ENCODE peak calls at places on chromosomes 11 and 22, in four cellular contexts. T is HL-60, J is K562, P is GM12878. Q is an unnamed sample.

GRCh38 chr11:70420008-70420464 is 21.7 kb downstream of the CTTN start:
- DNase-seq in T (no peak), J (peak; percentile 98), P (no peak), Q (no peak)

GRCh38 chr11:92969634-92970347 is at the start of gene MTNR1B:
- DNase-seq in T (no peak), J (no peak), P (no peak), Q (no peak)

GRCh38 chr11:10116588-10116987 is 177.4 kb downstream of the SBF2 start:
- DNase-seq in T (no peak), J (peak; percentile 1), P (no peak), Q (no peak)

GRCh38 chr11:77136074-77136473 is 8.0 kb downstream of the MYO7A start:
- DNase-seq in T (no peak), J (no peak), P (no peak), Q (no peak)

GRCh38 chr22:44719586-44720368 is 17.8 kb downstream of the PRR5 start:
- DNase-seq in T (no peak), J (no peak), P (no peak), Q (no peak)

GRCh38 chr22:40036591-40037225 is 42.0 kb downstream of the FAM83F start:
- DNase-seq in T (peak; percentile 47), J (peak; percentile 81), P (no peak), Q (peak; percentile 54)

GRCh38 chr11:69640995-69641581 is at the start of gene CCND1:
- DNase-seq in T (peak; percentile 33), J (peak; percentile 76), P (no peak), Q (no peak)

GRCh38 chr22:33210129-33210784 is 152.1 kb upstream of the SYN3 start:
- DNase-seq in T (no peak), J (peak; percentile 41), P (no peak), Q (peak; percentile 57)

GRCh38 chr11:131370090-131370751 is at the start of gene NTM:
- DNase-seq in T (no peak), J (no peak), P (no peak), Q (no peak)

GRCh38 chr22:27175444-27175843 is 518.1 kb downstream of the MIAT start:
- DNase-seq in T (no peak), J (no peak), P (no peak), Q (no peak)

GRCh38 chr22:31567702-31568101 is 71.4 kb downstream of the SFI1 start:
- DNase-seq in T (no peak), J (no peak), P (no peak), Q (no peak)

GRCh38 chr11:43986881-43987280 is 44.4 kb downstream of the C11orf96 start:
- DNase-seq in T (no peak), J (no peak), P (no peak), Q (no peak)

GRCh38 chr11:87722756-87723599 is 452.3 kb downstream of the RAB38 start:
- DNase-seq in T (no peak), J (peak; percentile 16), P (no peak), Q (no peak)

GRCh38 chr11:47109051-47109791 is 67.5 kb downstream of the ARFGAP2 start:
- DNase-seq in T (no peak), J (no peak), P (no peak), Q (no peak)

GRCh38 chr11:75896843-75897419 is 81.9 kb downstream of the UVRAG start:
- DNase-seq in T (no peak), J (peak; percentile 42), P (no peak), Q (no peak)

GRCh38 chr11:76649964-76650363 is 20.6 kb downstream of the LRRC32 start:
- DNase-seq in T (no peak), J (no peak), P (no peak), Q (no peak)

GRCh38 chr11:119460130-119460529 is 37.2 kb upstream of the THY1 start:
- DNase-seq in T (no peak), J (no peak), P (no peak), Q (no peak)

GRCh38 chr11:134488913-134489312 is 76.9 kb upstream of the B3GAT1 start:
- DNase-seq in T (no peak), J (no peak), P (no peak), Q (no peak)

GRCh38 chr11:35134403-35135126 is 4.4 kb upstream of the CD44 start:
- DNase-seq in T (no peak), J (no peak), P (no peak), Q (no peak)

GRCh38 chr22:47296405-47297260 is 534.2 kb downstream of the TBC1D22A start:
- DNase-seq in T (no peak), J (peak; percentile 22), P (no peak), Q (no peak)

GRCh38 chr11:119592642-119593041 is 136.4 kb downstream of the NECTIN1 start:
- DNase-seq in T (no peak), J (no peak), P (no peak), Q (no peak)

GRCh38 chr22:43094085-43094484 is 4.9 kb upstream of the TTLL1 start:
- DNase-seq in T (peak; percentile 50), J (no peak), P (no peak), Q (no peak)

GRCh38 chr11:34644669-34645406 is 23.9 kb downstream of the EHF start:
- DNase-seq in T (no peak), J (no peak), P (no peak), Q (no peak)

GRCh38 chr11:35579557-35580396 is 38.5 kb upstream of the FJX1 start:
- DNase-seq in T (peak; percentile 40), J (peak; percentile 49), P (no peak), Q (no peak)

GRCh38 chr11:101456812-101457211 is 127.0 kb downstream of the TRPC6 start:
- DNase-seq in T (no peak), J (no peak), P (no peak), Q (no peak)

GRCh38 chr22:38490915-38491314 is 15.2 kb downstream of the DDX17 start:
- DNase-seq in T (no peak), J (no peak), P (no peak), Q (no peak)

GRCh38 chr11:911031-911889 is 650 bp upstream of the CHID1 start:
- DNase-seq in T (no peak), J (peak; percentile 69), P (no peak), Q (no peak)
- TF ChIP-seq POLR2AphosphoS5 in T (peak; percentile 44), J (peak; percentile 41), P (peak; percentile 50), Q (peak; percentile 72)

DNA sequence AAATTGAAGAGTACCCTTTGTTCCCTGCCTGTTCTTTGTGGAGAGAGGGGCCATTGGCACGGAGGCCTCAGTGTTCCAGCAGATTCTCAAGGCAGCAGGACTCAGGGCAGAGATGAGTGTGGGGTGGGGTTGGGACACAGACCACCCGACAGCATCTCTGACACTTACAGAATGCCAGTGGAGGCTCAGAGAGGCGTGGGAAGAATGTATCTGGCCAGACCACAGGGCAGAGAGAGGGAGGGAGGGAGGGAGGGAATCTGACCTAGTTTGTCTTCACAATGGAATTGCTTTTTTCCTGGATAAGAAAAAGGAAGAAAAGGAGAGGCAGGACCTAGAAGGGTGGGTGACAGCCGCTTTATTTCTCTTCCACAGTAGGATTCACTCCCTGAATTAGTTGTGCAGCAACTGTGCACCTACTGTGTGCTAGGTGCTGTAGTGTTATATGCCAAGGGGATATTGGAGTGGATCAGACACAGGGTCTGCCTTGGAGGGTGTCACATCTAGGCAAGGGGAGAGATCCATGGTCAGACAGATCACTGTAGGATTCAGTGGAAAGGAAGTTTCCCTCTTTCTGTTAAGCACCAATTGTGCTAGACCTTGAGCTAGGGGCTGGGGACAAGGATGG is 3.7 kb downstream of the KCNK4 start:
- DNase-seq in T (no peak), J (no peak), P (no peak), Q (no peak)
- TF ChIP-seq SPI1 in T (no peak), J (no peak), P (no peak), Q (no peak)

GRCh38 chr22:49897015-49897684 is 21.1 kb downstream of the ALG12 start:
- DNase-seq in T (no peak), J (no peak), P (no peak), Q (no peak)
- TF ChIP-seq POLR2AphosphoS5 in T (no peak), J (no peak), P (no peak), Q (no peak)

GRCh38 chr22:17167486-17167885 is 8.4 kb upstream of the HDHD5 start:
- DNase-seq in T (no peak), J (no peak), P (no peak), Q (no peak)
- TF ChIP-seq SPI1 in T (no peak), J (no peak), P (no peak), Q (no peak)

GRCh38 chr11:123063396-123064267 is 1.7 kb upstream of the HSPA8 start:
- DNase-seq in T (peak; percentile 68), J (peak; percentile 54), P (no peak), Q (no peak)
- TF ChIP-seq POLR2AphosphoS5 in T (peak; percentile 65), J (no peak), P (peak; percentile 15), Q (peak; percentile 1)

GRCh38 chr22:22728382-22728781 is 84.0 kb downstream of the GGTLC2 start:
- DNase-seq in T (no peak), J (no peak), P (no peak), Q (no peak)
- TF ChIP-seq SPI1 in T (no peak), J (no peak), P (no peak), Q (no peak)

GRCh38 chr11:17408026-17408425 is 19.6 kb upstream of the KCNJ11 start:
- DNase-seq in T (no peak), J (no peak), P (no peak), Q (no peak)

GRCh38 chr11:17412488-17413180 is 24.2 kb upstream of the KCNJ11 start:
- DNase-seq in T (no peak), J (no peak), P (no peak), Q (no peak)

GRCh38 chr11:17411418-17411817 is 23.0 kb upstream of the KCNJ11 start:
- DNase-seq in T (no peak), J (no peak), P (no peak), Q (no peak)

GRCh38 chr11:17408641-17409040 is 20.2 kb upstream of the KCNJ11 start:
- DNase-seq in T (no peak), J (no peak), P (no peak), Q (no peak)

DNA sequence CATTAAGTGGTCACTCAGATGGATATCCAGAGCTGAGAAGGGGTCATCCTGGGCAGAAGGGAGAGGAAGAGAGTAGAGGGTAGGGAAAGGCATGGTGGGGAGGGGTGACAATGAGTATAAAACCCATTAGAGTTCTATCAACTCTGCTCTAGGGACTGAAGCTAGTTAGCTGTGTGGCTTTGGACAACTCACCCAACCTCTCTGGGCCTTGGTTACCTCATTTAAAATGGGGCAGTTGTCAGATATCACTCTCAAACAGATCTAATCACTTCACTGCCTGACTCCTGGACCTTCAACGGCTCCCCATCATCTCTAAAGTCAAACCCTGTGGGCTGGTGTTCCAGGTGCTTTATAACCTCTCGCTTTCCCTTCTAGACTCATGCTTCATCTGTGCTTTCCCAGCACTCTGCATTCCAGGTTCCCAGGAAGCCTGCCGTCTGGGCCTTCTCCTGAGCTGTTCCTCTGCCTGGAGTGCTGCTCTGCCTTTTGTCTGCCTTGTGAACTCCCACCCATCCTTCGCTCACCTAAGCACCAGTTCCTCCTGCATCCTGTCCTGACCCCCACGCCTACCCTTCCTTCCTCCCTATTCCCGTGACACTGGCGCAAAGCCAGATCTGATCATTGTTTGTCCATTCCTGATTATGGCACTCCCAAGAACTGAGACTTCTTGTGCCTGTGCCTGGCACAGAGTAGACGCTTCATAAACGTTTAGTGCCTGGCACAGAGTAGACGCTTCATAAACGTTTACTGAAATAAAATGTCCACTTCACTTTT is 22.3 kb upstream of the KCNJ11 start:
- DNase-seq in T (no peak), J (no peak), P (no peak), Q (no peak)
- TF ChIP-seq POLR2AphosphoS5 in T (no peak), J (no peak), P (no peak), Q (no peak)

GRCh38 chr11:79152511-79152910 is 288.3 kb downstream of the TENM4 start:
- DNase-seq in T (no peak), J (no peak), P (no peak), Q (no peak)
- TF ChIP-seq SPI1 in T (no peak), J (no peak), P (no peak), Q (no peak)